ENCODE peak calls at places on chromosomes 11 and 22, in nine cellular contexts. One of them, this sample, is unnamed.

GRCh38 chr22:45903355-45904149 is 73.4 kb downstream of the WNT7B start:
- DNase-seq in GM23248: peak; percentile 74
- DNase-seq in body of pancreas: peak; percentile 39
- DNase-seq in OCI-LY7: no peak
- DNase-seq in CD8-positive, alpha-beta T cell: no peak
- DNase-seq in colonic mucosa: no peak
- DNase-seq in ovary: no peak
- DNase-seq in cardiac muscle cell: no peak
- DNase-seq in HepG2: no peak
- DNase-seq in this sample: no peak

GRCh38 chr11:127986073-127986472 is 601.3 kb downstream of the ETS1 start:
- DNase-seq in GM23248: no peak
- DNase-seq in body of pancreas: no peak
- DNase-seq in OCI-LY7: no peak
- DNase-seq in CD8-positive, alpha-beta T cell: no peak
- DNase-seq in colonic mucosa: no peak
- DNase-seq in ovary: no peak
- DNase-seq in cardiac muscle cell: no peak
- DNase-seq in HepG2: no peak
- DNase-seq in this sample: peak; percentile 30

GRCh38 chr11:117187799-117188481 is 9.4 kb downstream of the SIDT2 start:
- DNase-seq in GM23248: no peak
- DNase-seq in body of pancreas: peak; percentile 15
- DNase-seq in OCI-LY7: no peak
- DNase-seq in CD8-positive, alpha-beta T cell: no peak
- DNase-seq in colonic mucosa: peak; percentile 21
- DNase-seq in ovary: peak; percentile 44
- DNase-seq in cardiac muscle cell: no peak
- DNase-seq in HepG2: no peak
- DNase-seq in this sample: no peak

GRCh38 chr11:1232328-1233321 is 9.8 kb downstream of the MUC5B start:
- DNase-seq in GM23248: no peak
- DNase-seq in body of pancreas: no peak
- DNase-seq in OCI-LY7: no peak
- DNase-seq in CD8-positive, alpha-beta T cell: no peak
- DNase-seq in colonic mucosa: peak; percentile 59
- DNase-seq in ovary: peak; percentile 17
- DNase-seq in cardiac muscle cell: no peak
- DNase-seq in HepG2: no peak
- DNase-seq in this sample: no peak

GRCh38 chr22:37753746-37754145 is 54.0 kb upstream of the GCAT start:
- DNase-seq in GM23248: peak; percentile 22
- DNase-seq in body of pancreas: no peak
- DNase-seq in OCI-LY7: no peak
- DNase-seq in CD8-positive, alpha-beta T cell: no peak
- DNase-seq in colonic mucosa: no peak
- DNase-seq in ovary: peak; percentile 40
- DNase-seq in cardiac muscle cell: no peak
- DNase-seq in HepG2: no peak
- DNase-seq in this sample: no peak

GRCh38 chr11:73201888-73202810 is 15.9 kb upstream of the P2RY2 start:
- DNase-seq in GM23248: no peak
- DNase-seq in body of pancreas: no peak
- DNase-seq in OCI-LY7: no peak
- DNase-seq in CD8-positive, alpha-beta T cell: no peak
- DNase-seq in colonic mucosa: no peak
- DNase-seq in ovary: no peak
- DNase-seq in cardiac muscle cell: no peak
- DNase-seq in HepG2: no peak
- DNase-seq in this sample: no peak

GRCh38 chr11:47656284-47656915 is 14.0 kb upstream of the MTCH2 start:
- DNase-seq in GM23248: no peak
- DNase-seq in body of pancreas: no peak
- DNase-seq in OCI-LY7: no peak
- DNase-seq in CD8-positive, alpha-beta T cell: no peak
- DNase-seq in colonic mucosa: no peak
- DNase-seq in ovary: no peak
- DNase-seq in cardiac muscle cell: no peak
- DNase-seq in HepG2: no peak
- DNase-seq in this sample: peak; percentile 54

GRCh38 chr11:27076121-27076589 is 35.5 kb downstream of the BBOX1 start:
- DNase-seq in GM23248: no peak
- DNase-seq in body of pancreas: no peak
- DNase-seq in OCI-LY7: no peak
- DNase-seq in CD8-positive, alpha-beta T cell: no peak
- DNase-seq in colonic mucosa: no peak
- DNase-seq in ovary: no peak
- DNase-seq in cardiac muscle cell: peak; percentile 9
- DNase-seq in HepG2: no peak
- DNase-seq in this sample: no peak

GRCh38 chr22:36901411-36902142 is 11.9 kb upstream of the CSF2RB start:
- DNase-seq in GM23248: no peak
- DNase-seq in body of pancreas: no peak
- DNase-seq in OCI-LY7: no peak
- DNase-seq in CD8-positive, alpha-beta T cell: no peak
- DNase-seq in colonic mucosa: no peak
- DNase-seq in ovary: no peak
- DNase-seq in cardiac muscle cell: no peak
- DNase-seq in HepG2: no peak
- DNase-seq in this sample: peak; percentile 32

GRCh38 chr11:134615041-134615615 is 203.1 kb upstream of the B3GAT1 start:
- DNase-seq in GM23248: no peak
- DNase-seq in body of pancreas: no peak
- DNase-seq in OCI-LY7: no peak
- DNase-seq in CD8-positive, alpha-beta T cell: no peak
- DNase-seq in colonic mucosa: no peak
- DNase-seq in ovary: no peak
- DNase-seq in cardiac muscle cell: no peak
- DNase-seq in HepG2: no peak
- DNase-seq in this sample: no peak

GRCh38 chr11:72015511-72016061 is 16.9 kb downstream of the IL18BP start:
- DNase-seq in GM23248: peak; percentile 40
- DNase-seq in body of pancreas: no peak
- DNase-seq in OCI-LY7: peak; percentile 32
- DNase-seq in CD8-positive, alpha-beta T cell: no peak
- DNase-seq in colonic mucosa: no peak
- DNase-seq in ovary: no peak
- DNase-seq in cardiac muscle cell: peak; percentile 39
- DNase-seq in HepG2: peak; percentile 13
- DNase-seq in this sample: peak; percentile 59

GRCh38 chr11:487571-488021 is 19.4 kb downstream of the RNH1 start:
- DNase-seq in GM23248: no peak
- DNase-seq in body of pancreas: no peak
- DNase-seq in OCI-LY7: no peak
- DNase-seq in CD8-positive, alpha-beta T cell: no peak
- DNase-seq in colonic mucosa: no peak
- DNase-seq in ovary: no peak
- DNase-seq in cardiac muscle cell: no peak
- DNase-seq in HepG2: no peak
- DNase-seq in this sample: no peak

GRCh38 chr22:27905638-27906037 is 13.4 kb downstream of the PITPNB start:
- DNase-seq in GM23248: no peak
- DNase-seq in body of pancreas: no peak
- DNase-seq in OCI-LY7: no peak
- DNase-seq in CD8-positive, alpha-beta T cell: no peak
- DNase-seq in colonic mucosa: no peak
- DNase-seq in ovary: no peak
- DNase-seq in cardiac muscle cell: no peak
- DNase-seq in HepG2: no peak
- DNase-seq in this sample: no peak

GRCh38 chr11:58616594-58616993 is 5.9 kb upstream of the CNTF start:
- DNase-seq in GM23248: peak; percentile 92
- DNase-seq in body of pancreas: peak; percentile 57
- DNase-seq in OCI-LY7: no peak
- DNase-seq in CD8-positive, alpha-beta T cell: no peak
- DNase-seq in colonic mucosa: no peak
- DNase-seq in ovary: peak; percentile 58
- DNase-seq in cardiac muscle cell: no peak
- DNase-seq in HepG2: no peak
- DNase-seq in this sample: no peak

GRCh38 chr22:26568207-26568706 is 21.7 kb downstream of the TPST2 start:
- DNase-seq in GM23248: no peak
- DNase-seq in body of pancreas: no peak
- DNase-seq in OCI-LY7: no peak
- DNase-seq in CD8-positive, alpha-beta T cell: no peak
- DNase-seq in colonic mucosa: no peak
- DNase-seq in ovary: no peak
- DNase-seq in cardiac muscle cell: no peak
- DNase-seq in HepG2: no peak
- DNase-seq in this sample: peak; percentile 97

GRCh38 chr22:49415219-49415951 is 412.3 kb downstream of the BRD1 start:
- DNase-seq in GM23248: no peak
- DNase-seq in body of pancreas: no peak
- DNase-seq in OCI-LY7: no peak
- DNase-seq in CD8-positive, alpha-beta T cell: no peak
- DNase-seq in colonic mucosa: no peak
- DNase-seq in ovary: no peak
- DNase-seq in cardiac muscle cell: no peak
- DNase-seq in HepG2: no peak
- DNase-seq in this sample: no peak

GRCh38 chr11:128299132-128299726 is 288.1 kb downstream of the ETS1 start:
- DNase-seq in GM23248: peak; percentile 75
- DNase-seq in body of pancreas: no peak
- DNase-seq in OCI-LY7: no peak
- DNase-seq in CD8-positive, alpha-beta T cell: no peak
- DNase-seq in colonic mucosa: no peak
- DNase-seq in ovary: no peak
- DNase-seq in cardiac muscle cell: no peak
- DNase-seq in HepG2: no peak
- DNase-seq in this sample: no peak

GRCh38 chr11:7252683-7253213 is 1.0 kb downstream of the SYT9 start:
- DNase-seq in GM23248: no peak
- DNase-seq in body of pancreas: peak; percentile 14
- DNase-seq in OCI-LY7: no peak
- DNase-seq in CD8-positive, alpha-beta T cell: no peak
- DNase-seq in colonic mucosa: no peak
- DNase-seq in ovary: no peak
- DNase-seq in cardiac muscle cell: peak; percentile 13
- DNase-seq in HepG2: no peak
- DNase-seq in this sample: no peak

GRCh38 chr22:21042978-21043855 is 2.5 kb upstream of the LRRC74B start:
- DNase-seq in GM23248: peak; percentile 42
- DNase-seq in body of pancreas: no peak
- DNase-seq in OCI-LY7: no peak
- DNase-seq in CD8-positive, alpha-beta T cell: no peak
- DNase-seq in colonic mucosa: peak; percentile 50
- DNase-seq in ovary: no peak
- DNase-seq in cardiac muscle cell: no peak
- DNase-seq in HepG2: no peak
- DNase-seq in this sample: no peak
- H3K4me1 ChIP-seq in GM23248: peaks cover 35% of the 10 kb centered on the region
- H3K4me1 ChIP-seq in body of pancreas: peaks cover 18% of the 10 kb centered on the region
- H3K4me1 ChIP-seq in OCI-LY7: peaks cover 5% of the 10 kb centered on the region
- H3K4me1 ChIP-seq in CD8-positive, alpha-beta T cell: peaks cover 23% of the 10 kb centered on the region
- H3K4me1 ChIP-seq in colonic mucosa: peaks cover 10% of the 10 kb centered on the region
- H3K4me1 ChIP-seq in ovary: peaks cover 6% of the 10 kb centered on the region
- H3K4me1 ChIP-seq in cardiac muscle cell: no peaks in the 10 kb centered on the region
- H3K4me1 ChIP-seq in HepG2: peaks cover 12% of the 10 kb centered on the region
- H3K4me1 ChIP-seq in this sample: peaks cover 4% of the 10 kb centered on the region

GRCh38 chr22:50444663-50445062 is 30.2 kb downstream of the SBF1 start:
- DNase-seq in GM23248: peak; percentile 86
- DNase-seq in body of pancreas: no peak
- DNase-seq in OCI-LY7: no peak
- DNase-seq in CD8-positive, alpha-beta T cell: no peak
- DNase-seq in colonic mucosa: peak; percentile 47
- DNase-seq in ovary: peak; percentile 70
- DNase-seq in cardiac muscle cell: peak; percentile 12
- DNase-seq in HepG2: no peak
- DNase-seq in this sample: peak; percentile 15
- H3K4me1 ChIP-seq in GM23248: no peaks in the 10 kb centered on the region
- H3K4me1 ChIP-seq in body of pancreas: no peaks in the 10 kb centered on the region
- H3K4me1 ChIP-seq in OCI-LY7: peaks cover 33% of the 10 kb centered on the region
- H3K4me1 ChIP-seq in CD8-positive, alpha-beta T cell: peaks cover 36% of the 10 kb centered on the region
- H3K4me1 ChIP-seq in colonic mucosa: no peaks in the 10 kb centered on the region
- H3K4me1 ChIP-seq in ovary: peaks cover 9% of the 10 kb centered on the region
- H3K4me1 ChIP-seq in cardiac muscle cell: no peaks in the 10 kb centered on the region
- H3K4me1 ChIP-seq in HepG2: no peaks in the 10 kb centered on the region
- H3K4me1 ChIP-seq in this sample: no peaks in the 10 kb centered on the region

DNA sequence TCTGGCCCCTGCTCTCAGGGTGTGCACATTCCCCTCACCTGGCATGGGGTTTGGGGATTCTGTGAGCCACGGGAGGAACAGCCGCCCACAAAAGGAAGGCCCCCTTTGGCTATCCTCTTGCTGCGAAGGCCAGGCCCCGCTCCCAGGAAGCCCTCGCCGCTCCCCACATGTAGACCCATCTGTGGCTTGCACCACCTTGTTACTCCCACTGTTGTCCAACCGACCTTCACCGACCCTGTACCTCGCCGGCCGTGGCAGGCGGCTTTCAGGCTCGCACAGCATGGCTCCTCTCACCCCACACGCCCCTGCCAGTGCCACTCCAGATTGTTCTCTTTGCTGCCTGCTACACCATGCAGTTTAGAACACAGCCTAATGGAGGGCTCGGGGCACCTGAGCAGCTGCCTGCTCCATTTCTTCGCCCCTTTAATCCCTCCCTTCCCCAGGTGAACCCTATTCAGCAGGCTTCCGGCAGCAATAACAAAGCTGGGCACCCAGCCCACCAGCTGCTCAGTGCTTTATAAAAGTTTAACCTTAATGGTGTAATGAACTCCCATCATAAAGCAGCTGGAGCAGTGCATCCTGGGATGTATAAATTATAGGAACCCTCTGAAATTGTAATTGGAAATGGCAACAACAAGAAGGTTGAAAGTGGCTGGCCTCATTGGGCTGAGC is 10.7 kb downstream of the DAGLA start:
- DNase-seq in GM23248: no peak
- DNase-seq in body of pancreas: no peak
- DNase-seq in OCI-LY7: no peak
- DNase-seq in CD8-positive, alpha-beta T cell: no peak
- DNase-seq in colonic mucosa: peak; percentile 80
- DNase-seq in ovary: no peak
- DNase-seq in cardiac muscle cell: no peak
- DNase-seq in HepG2: no peak
- DNase-seq in this sample: no peak
- H3K4me1 ChIP-seq in GM23248: peaks cover 18% of the 10 kb centered on the region
- H3K4me1 ChIP-seq in body of pancreas: peaks cover 72% of the 10 kb centered on the region
- H3K4me1 ChIP-seq in OCI-LY7: no peaks in the 10 kb centered on the region
- H3K4me1 ChIP-seq in CD8-positive, alpha-beta T cell: peaks cover 20% of the 10 kb centered on the region
- H3K4me1 ChIP-seq in colonic mucosa: peaks cover 35% of the 10 kb centered on the region
- H3K4me1 ChIP-seq in ovary: peaks cover 7% of the 10 kb centered on the region
- H3K4me1 ChIP-seq in cardiac muscle cell: no peaks in the 10 kb centered on the region
- H3K4me1 ChIP-seq in HepG2: peaks cover 48% of the 10 kb centered on the region
- H3K4me1 ChIP-seq in this sample: peaks cover 7% of the 10 kb centered on the region

DNA sequence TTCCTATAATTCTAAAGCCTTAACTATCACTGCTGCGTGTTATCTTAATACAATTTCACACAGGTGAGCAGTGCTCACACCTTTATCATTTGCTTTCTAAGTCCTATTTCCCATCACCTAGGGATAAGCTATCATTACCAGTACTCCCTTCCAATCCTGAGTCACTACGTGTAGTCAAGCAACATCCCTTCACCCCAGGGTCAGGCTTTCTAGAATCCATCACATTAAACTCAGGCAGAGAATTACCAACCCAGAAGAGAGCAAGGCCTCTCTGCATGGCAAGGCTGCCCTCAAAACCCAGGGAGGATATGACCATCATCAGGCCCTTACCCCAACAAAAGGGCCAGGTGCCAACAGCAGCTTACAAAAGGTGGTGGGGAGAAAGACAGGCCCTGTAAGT is 9.8 kb downstream of the PACSIN2 start:
- DNase-seq in GM23248: peak; percentile 52
- DNase-seq in body of pancreas: no peak
- DNase-seq in OCI-LY7: no peak
- DNase-seq in CD8-positive, alpha-beta T cell: no peak
- DNase-seq in colonic mucosa: no peak
- DNase-seq in ovary: no peak
- DNase-seq in cardiac muscle cell: no peak
- DNase-seq in HepG2: no peak
- DNase-seq in this sample: no peak
- H3K4me1 ChIP-seq in GM23248: peaks cover 83% of the 10 kb centered on the region
- H3K4me1 ChIP-seq in body of pancreas: peaks cover 97% of the 10 kb centered on the region
- H3K4me1 ChIP-seq in OCI-LY7: peaks cover 22% of the 10 kb centered on the region
- H3K4me1 ChIP-seq in CD8-positive, alpha-beta T cell: peaks cover 22% of the 10 kb centered on the region
- H3K4me1 ChIP-seq in colonic mucosa: peaks cover 40% of the 10 kb centered on the region
- H3K4me1 ChIP-seq in ovary: peaks cover 26% of the 10 kb centered on the region
- H3K4me1 ChIP-seq in cardiac muscle cell: peaks cover 37% of the 10 kb centered on the region
- H3K4me1 ChIP-seq in HepG2: peaks cover 99% of the 10 kb centered on the region
- H3K4me1 ChIP-seq in this sample: peaks cover 17% of the 10 kb centered on the region